ENCODE peak calls at places on chromosomes 11 and 22, in seven cellular contexts. C, Q, H, X, R, D and E are unnamed samples.

GRCh38 chr11:133509924-133510697 is 22.2 kb downstream of the OPCML start:
- DNase-seq in C (no peak), Q (no peak), H (no peak), X (no peak), R (no peak), D (no peak), E (no peak)

GRCh38 chr11:43580735-43581369 is 99.7 kb upstream of the HSD17B12 start:
- DNase-seq in C (no peak), Q (no peak), H (no peak), X (no peak), R (no peak), D (peak), E (no peak)

GRCh38 chr22:17213976-17214375 is 5.3 kb downstream of the ADA2 start:
- DNase-seq in C (peak), Q (peak), H (peak), X (peak), R (peak), D (peak), E (peak)

GRCh38 chr11:66956689-66957290 is 1.4 kb downstream of the PC start:
- DNase-seq in C (no peak), Q (peak), H (peak), X (peak), R (no peak), D (peak), E (peak)

GRCh38 chr11:67611165-67611564 is 4.4 kb downstream of the NDUFV1 start:
- DNase-seq in C (no peak), Q (no peak), H (no peak), X (no peak), R (no peak), D (no peak), E (no peak)

GRCh38 chr22:38067028-38067415 is 9.8 kb downstream of the PICK1 start:
- DNase-seq in C (no peak), Q (no peak), H (no peak), X (no peak), R (no peak), D (no peak), E (no peak)

GRCh38 chr22:49298834-49299750 is 528.6 kb downstream of the BRD1 start:
- DNase-seq in C (no peak), Q (no peak), H (peak), X (no peak), R (no peak), D (no peak), E (no peak)

GRCh38 chr22:32996702-32997101 is 61.5 kb downstream of the SYN3 start:
- DNase-seq in C (peak), Q (no peak), H (peak), X (peak), R (peak), D (no peak), E (peak)

GRCh38 chr11:75801362-75802021 is 13.5 kb upstream of the UVRAG start:
- DNase-seq in C (no peak), Q (no peak), H (no peak), X (no peak), R (no peak), D (no peak), E (no peak)

GRCh38 chr11:67178878-67179277 is 59.8 kb downstream of the KDM2A start:
- DNase-seq in C (no peak), Q (no peak), H (no peak), X (peak), R (no peak), D (peak), E (no peak)

GRCh38 chr22:47190957-47191323 is 428.5 kb downstream of the TBC1D22A start:
- DNase-seq in C (no peak), Q (no peak), H (peak), X (no peak), R (no peak), D (no peak), E (no peak)

GRCh38 chr22:24578355-24579241 is 14.3 kb downstream of the LRRC75B start:
- DNase-seq in C (no peak), Q (no peak), H (no peak), X (peak), R (no peak), D (peak), E (no peak)

GRCh38 chr11:104127828-104128227 is 36.1 kb downstream of the PDGFD start:
- DNase-seq in C (no peak), Q (no peak), H (no peak), X (peak), R (no peak), D (peak), E (peak)

GRCh38 chr11:20056109-20057054 is 103.9 kb downstream of the DBX1 start:
- DNase-seq in C (peak), Q (no peak), H (no peak), X (no peak), R (no peak), D (no peak), E (no peak)

GRCh38 chr11:76560219-76560618 is 110.3 kb downstream of the LRRC32 start:
- DNase-seq in C (no peak), Q (no peak), H (no peak), X (no peak), R (no peak), D (no peak), E (peak)

GRCh38 chr11:22347857-22348496 is 9.8 kb downstream of the SLC17A6 start:
- DNase-seq in C (no peak), Q (no peak), H (no peak), X (no peak), R (no peak), D (no peak), E (no peak)

GRCh38 chr11:128501576-128502549 is 85.5 kb downstream of the ETS1 start:
- DNase-seq in C (no peak), Q (peak), H (no peak), X (peak), R (no peak), D (peak), E (peak)

GRCh38 chr11:28963189-28963588 is 855.0 kb downstream of the METTL15 start:
- DNase-seq in C (no peak), Q (no peak), H (no peak), X (peak), R (no peak), D (peak), E (peak)

GRCh38 chr22:45163074-45163416 is 680 bp upstream of the NUP50 start:
- DNase-seq in C (no peak), Q (peak), H (no peak), X (peak), R (no peak), D (peak), E (peak)

GRCh38 chr11:33303541-33303940 is 46.4 kb downstream of the HIPK3 start:
- DNase-seq in C (no peak), Q (no peak), H (no peak), X (no peak), R (no peak), D (no peak), E (no peak)

GRCh38 chr11:2700415-2701211 is 819 bp upstream of the KCNQ1OT1 start:
- DNase-seq in C (peak), Q (peak), H (peak), X (peak), R (peak), D (no peak), E (peak)

GRCh38 chr22:29879738-29880137 is 3.2 kb upstream of the MTMR3 start:
- DNase-seq in C (no peak), Q (peak), H (no peak), X (no peak), R (no peak), D (no peak), E (peak)

GRCh38 chr11:71305451-71306125 is 53.2 kb upstream of the SHANK2 start:
- DNase-seq in C (no peak), Q (no peak), H (peak), X (no peak), R (peak), D (no peak), E (no peak)

GRCh38 chr11:6943131-6943530 is 16.9 kb downstream of the ZNF215 start:
- DNase-seq in C (no peak), Q (no peak), H (no peak), X (peak), R (no peak), D (peak), E (peak)

GRCh38 chr22:46815896-46816721 is 53.7 kb downstream of the TBC1D22A start:
- DNase-seq in C (no peak), Q (peak), H (no peak), X (peak), R (no peak), D (peak), E (peak)

GRCh38 chr22:44329179-44329796 is 16.5 kb upstream of the SHISAL1 start:
- DNase-seq in C (no peak), Q (peak), H (no peak), X (no peak), R (no peak), D (peak), E (no peak)

GRCh38 chr22:17851754-17852153 is 77.5 kb upstream of the BID start:
- DNase-seq in C (peak), Q (no peak), H (no peak), X (no peak), R (no peak), D (no peak), E (no peak)

GRCh38 chr11:103889679-103890078 is 146.8 kb upstream of the DDI1 start:
- DNase-seq in C (no peak), Q (no peak), H (no peak), X (no peak), R (no peak), D (peak), E (no peak)

GRCh38 chr22:49213731-49214352 is 613.8 kb downstream of the BRD1 start:
- DNase-seq in C (no peak), Q (no peak), H (peak), X (no peak), R (no peak), D (no peak), E (no peak)

GRCh38 chr11:128714881-128715280 is 21.0 kb downstream of the FLI1 start:
- DNase-seq in C (no peak), Q (no peak), H (no peak), X (peak), R (no peak), D (peak), E (peak)

GRCh38 chr22:36406139-36406538 is 18.4 kb upstream of the MYH9 start:
- DNase-seq in C (no peak), Q (no peak), H (no peak), X (no peak), R (no peak), D (no peak), E (peak)
- TF ChIP-seq CTCF in C (no peak), Q (no peak), H (no peak), X (no peak), R (no peak), D (no peak), E (no peak)

DNA sequence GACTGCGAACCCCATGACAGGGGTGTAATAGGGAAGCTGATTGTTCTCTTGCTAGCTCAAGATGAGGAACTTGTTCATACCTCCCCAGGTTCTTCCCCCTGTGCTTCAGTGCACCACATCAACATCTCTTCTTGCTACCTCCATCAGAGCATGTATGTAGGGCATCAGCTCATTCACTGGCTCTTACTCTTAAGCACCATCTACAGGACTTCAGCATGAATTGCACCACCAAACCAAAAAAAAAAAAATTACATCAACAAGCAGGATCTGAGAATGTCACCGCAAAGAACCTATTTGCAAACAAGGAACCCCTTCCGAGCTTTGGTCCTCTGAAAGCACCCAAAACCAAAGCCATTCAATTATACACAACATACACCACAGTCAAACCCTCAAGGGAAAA is 2226.5 kb upstream of the RAG2 start:
- DNase-seq in C (no peak), Q (peak), H (no peak), X (no peak), R (no peak), D (peak), E (peak)
- TF ChIP-seq CTCF in C (no peak), Q (peak), H (no peak), X (no peak), R (no peak), D (peak), E (peak)

DNA sequence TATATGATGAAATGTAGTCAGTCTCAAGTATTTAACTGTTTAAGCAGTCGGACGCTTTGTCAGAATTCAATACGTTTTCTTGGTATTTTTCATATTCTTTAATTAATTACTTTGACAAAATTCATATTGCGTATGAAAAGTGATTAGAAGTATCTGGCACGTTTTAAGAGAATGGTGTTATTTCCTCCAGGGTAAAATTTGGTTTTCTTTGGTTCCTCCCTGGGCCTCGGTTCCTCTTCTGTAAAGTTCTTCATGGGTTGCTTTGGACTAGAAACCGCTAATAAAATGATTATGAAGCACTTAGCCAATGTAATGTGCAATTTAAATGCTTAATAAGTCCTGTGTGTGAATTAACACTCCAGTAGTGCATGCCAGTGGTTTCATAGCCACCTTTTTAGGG is 1.5 kb downstream of the CBL start:
- DNase-seq in C (no peak), Q (peak), H (no peak), X (no peak), R (no peak), D (no peak), E (no peak)
- TF ChIP-seq CTCF in C (no peak), Q (no peak), H (no peak), X (no peak), R (no peak), D (no peak), E (no peak)

GRCh38 chr11:27716850-27717249 is 16.6 kb upstream of the BDNF start:
- DNase-seq in C (no peak), Q (no peak), H (no peak), X (peak), R (no peak), D (peak), E (peak)
- TF ChIP-seq CTCF in C (no peak), Q (no peak), H (no peak), X (peak), R (no peak), D (peak), E (peak)

GRCh38 chr11:44872556-44872955 is 78.1 kb downstream of the TP53I11 start:
- DNase-seq in C (no peak), Q (no peak), H (no peak), X (no peak), R (no peak), D (no peak), E (no peak)

GRCh38 chr11:44870142-44870541 is 80.5 kb downstream of the TP53I11 start:
- DNase-seq in C (no peak), Q (no peak), H (no peak), X (no peak), R (no peak), D (no peak), E (no peak)

GRCh38 chr11:44868021-44868420 is 82.7 kb downstream of the TP53I11 start:
- DNase-seq in C (no peak), Q (no peak), H (no peak), X (no peak), R (no peak), D (no peak), E (no peak)

GRCh38 chr11:44868455-44869421 is 81.9 kb downstream of the TP53I11 start:
- DNase-seq in C (no peak), Q (no peak), H (no peak), X (no peak), R (no peak), D (no peak), E (no peak)

DNA sequence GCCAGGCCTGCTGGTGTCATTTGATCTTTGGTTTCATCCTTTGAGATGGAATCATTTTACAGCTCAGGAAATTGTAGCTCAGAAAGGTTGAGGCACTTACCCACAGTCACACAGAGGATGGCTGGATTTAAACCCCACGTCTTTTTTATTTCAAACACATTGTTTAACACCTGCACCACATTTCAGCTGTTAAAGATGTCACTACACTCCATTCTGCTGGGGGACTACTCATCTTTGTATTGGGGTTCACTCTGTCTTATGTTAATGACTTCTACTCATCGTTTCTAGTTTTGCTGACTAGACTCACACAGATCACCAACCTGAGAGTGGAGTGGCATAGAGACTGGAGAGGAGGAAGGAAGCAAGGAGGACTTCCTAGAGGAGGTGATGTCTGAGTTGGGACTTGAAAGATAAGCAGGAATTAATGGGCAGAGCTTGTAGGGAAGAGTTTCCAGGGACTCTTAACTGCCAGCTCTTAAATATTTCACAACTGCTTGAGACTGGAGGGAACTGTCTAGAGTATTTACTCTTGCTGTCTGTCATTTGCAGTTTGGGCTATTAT is 80.0 kb downstream of the TP53I11 start:
- DNase-seq in C (no peak), Q (no peak), H (no peak), X (no peak), R (no peak), D (no peak), E (peak)
- TF ChIP-seq CTCF in C (no peak), Q (no peak), H (no peak), X (no peak), R (no peak), D (no peak), E (no peak)

GRCh38 chr11:64870176-64870892 is 8.1 kb downstream of the EHD1 start:
- DNase-seq in C (peak), Q (peak), H (no peak), X (peak), R (no peak), D (peak), E (peak)

GRCh38 chr11:64870893-64871849 is 7.2 kb downstream of the EHD1 start:
- DNase-seq in C (no peak), Q (no peak), H (no peak), X (no peak), R (no peak), D (no peak), E (no peak)

GRCh38 chr11:64867748-64868462 is 10.5 kb downstream of the EHD1 start:
- DNase-seq in C (no peak), Q (no peak), H (no peak), X (no peak), R (no peak), D (no peak), E (peak)

GRCh38 chr11:64869571-64870175 is 8.7 kb downstream of the EHD1 start:
- DNase-seq in C (no peak), Q (no peak), H (no peak), X (no peak), R (no peak), D (no peak), E (no peak)

GRCh38 chr11:64868904-64869570 is 9.4 kb downstream of the EHD1 start:
- DNase-seq in C (no peak), Q (no peak), H (no peak), X (peak), R (no peak), D (peak), E (peak)
- TF ChIP-seq CTCF in C (no peak), Q (no peak), H (no peak), X (no peak), R (no peak), D (no peak), E (no peak)

GRCh38 chr11:95138448-95138847 is 48.8 kb downstream of the ENDOD1 start:
- DNase-seq in C (no peak), Q (no peak), H (no peak), X (no peak), R (no peak), D (no peak), E (no peak)
- TF ChIP-seq CTCF in C (peak), Q (peak), H (peak), X (peak), R (no peak), D (peak), E (peak)

GRCh38 chr11:47551086-47551485 is 1.8 kb downstream of the CELF1 start:
- DNase-seq in C (no peak), Q (peak), H (no peak), X (peak), R (no peak), D (peak), E (no peak)
- TF ChIP-seq CTCF in C (peak), Q (peak), H (peak), X (peak), R (no peak), D (peak), E (peak)

DNA sequence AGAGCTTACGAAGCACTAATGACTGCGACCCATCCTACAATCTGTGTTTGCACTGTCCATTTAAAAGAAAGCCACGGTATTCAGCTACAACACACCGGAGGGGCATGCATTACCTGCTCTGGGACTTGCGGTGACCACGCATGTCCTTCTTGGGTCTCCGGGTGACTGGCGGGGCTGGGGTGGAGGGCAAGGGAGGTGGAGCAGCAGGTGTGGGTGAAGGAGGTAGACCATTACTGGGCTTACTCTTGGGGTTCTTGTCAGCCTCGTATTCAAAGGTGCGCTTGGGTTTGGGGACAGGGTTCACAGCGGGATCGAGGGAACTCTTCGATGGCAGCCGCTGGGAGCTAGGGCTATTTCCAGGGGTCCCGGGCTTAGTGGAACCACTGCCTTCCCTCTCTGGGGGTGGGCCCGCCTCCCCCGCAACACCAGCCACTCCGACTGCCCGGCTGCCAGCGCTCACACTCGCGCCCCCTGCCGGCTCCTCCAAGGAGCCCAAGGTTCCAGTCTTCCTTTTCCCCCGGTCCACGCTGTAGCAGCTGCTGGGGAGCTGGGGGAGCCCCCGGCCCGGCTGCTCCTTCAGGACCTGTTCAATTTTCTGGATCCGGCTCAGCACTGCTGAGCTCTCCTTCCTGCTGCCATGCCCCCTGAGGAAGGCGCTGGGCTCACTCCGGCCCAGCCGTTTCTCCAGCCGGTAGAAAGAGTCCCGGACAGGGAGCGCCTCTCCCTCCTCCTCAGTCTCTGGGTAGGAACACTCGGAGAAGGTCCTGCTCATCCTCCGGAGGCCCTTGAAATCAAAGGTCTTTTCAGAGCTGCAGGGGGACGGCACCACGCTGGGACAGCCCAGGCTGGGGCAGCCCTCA is 47.5 kb downstream of the RPL27A start:
- DNase-seq in C (no peak), Q (no peak), H (no peak), X (no peak), R (no peak), D (no peak), E (no peak)
- TF ChIP-seq CTCF in C (no peak), Q (no peak), H (no peak), X (no peak), R (no peak), D (no peak), E (no peak)